ENCODE peak calls at places on chromosomes 13 and 19, in eight cellular contexts. Y is GM23338, C is suprapubic skin, X is stomach, B is upper lobe of left lung, I is vagina, U is endothelial cell of umbilical vein, F is SK-N-SH. G is an unnamed sample.

GRCh38 chr13:43132228-43132627 is 108.8 kb downstream of the DNAJC15 start:
- DNase-seq in U (peak), B (no peak), I (no peak), C (no peak), Y (peak), F (no peak), X (peak), G (no peak)

GRCh38 chr13:43272866-43273265 is 249.5 kb downstream of the DNAJC15 start:
- DNase-seq in X (no peak), I (no peak), F (no peak), B (no peak), U (no peak), Y (no peak), C (no peak), G (no peak)

GRCh38 chr19:15399234-15399515 is 19.6 kb upstream of the AKAP8 start:
- DNase-seq in I (no peak), U (no peak), C (no peak), B (no peak), F (no peak), Y (no peak), X (no peak), G (no peak)

GRCh38 chr19:12868540-12869112 is 12.6 kb downstream of the DNASE2 start:
- DNase-seq in I (no peak), B (peak), C (no peak), Y (peak), F (peak), X (no peak), U (no peak), G (no peak)

GRCh38 chr13:51793570-51794273 is 10.2 kb downstream of the DHRS12 start:
- DNase-seq in X (no peak), U (peak), Y (no peak), I (no peak), B (no peak), C (no peak), F (no peak), G (no peak)

GRCh38 chr13:102680133-102680717 is 14.6 kb downstream of the METTL21C start:
- DNase-seq in F (no peak), C (no peak), I (no peak), U (no peak), B (no peak), Y (no peak), X (no peak), G (no peak)

GRCh38 chr13:86737334-86737932 is 933.7 kb upstream of the SLITRK5 start:
- DNase-seq in C (no peak), B (no peak), U (no peak), I (no peak), F (no peak), Y (no peak), X (no peak), G (no peak)

GRCh38 chr19:41367848-41368301 is 3.9 kb upstream of the B9D2 start:
- DNase-seq in F (no peak), U (peak), C (no peak), Y (no peak), B (no peak), X (no peak), I (no peak), G (no peak)

GRCh38 chr19:33005440-33005839 is 33.4 kb downstream of the FAAP24 start:
- DNase-seq in B (no peak), C (no peak), X (no peak), U (no peak), Y (peak), I (no peak), F (no peak), G (no peak)

GRCh38 chr13:40384976-40385857 is 281.2 kb downstream of the FOXO1 start:
- DNase-seq in B (no peak), I (no peak), C (no peak), Y (no peak), F (no peak), X (no peak), U (no peak), G (no peak)

GRCh38 chr13:42370229-42370628 is 98.3 kb downstream of the AKAP11 start:
- DNase-seq in B (no peak), C (no peak), Y (no peak), X (no peak), U (no peak), I (no peak), F (no peak), G (no peak)

GRCh38 chr13:100645382-100645781 is 29.2 kb downstream of the TMTC4 start:
- DNase-seq in X (no peak), C (no peak), U (no peak), I (no peak), B (no peak), Y (no peak), F (no peak), G (no peak)

GRCh38 chr19:30227661-30228112 is 144.5 kb upstream of the ZNF536 start:
- DNase-seq in F (peak), Y (peak), C (no peak), I (no peak), U (peak), B (peak), X (peak), G (peak)

GRCh38 chr19:43337737-43338136 is 15.7 kb upstream of the CD177 start:
- DNase-seq in B (peak), I (no peak), F (no peak), X (no peak), U (no peak), C (no peak), Y (no peak), G (no peak)

GRCh38 chr13:43686557-43686956 is 100.2 kb downstream of the ENOX1 start:
- DNase-seq in I (no peak), X (no peak), U (no peak), C (no peak), Y (no peak), F (peak), B (no peak), G (no peak)

GRCh38 chr19:13637664-13638063 is 126.7 kb upstream of the MRI1 start:
- DNase-seq in U (no peak), C (no peak), F (no peak), X (no peak), Y (no peak), I (no peak), B (no peak), G (no peak)

GRCh38 chr13:113150545-113151365 is 7.7 kb upstream of the PROZ start:
- DNase-seq in X (no peak), F (no peak), I (peak), Y (no peak), U (no peak), C (no peak), B (no peak), G (no peak)

GRCh38 chr19:55132453-55133129 is 15.2 kb upstream of the PPP1R12C start:
- DNase-seq in X (no peak), C (no peak), U (no peak), Y (peak), F (peak), B (peak), I (no peak), G (no peak)

GRCh38 chr13:83297591-83298305 is 584.5 kb downstream of the SLITRK1 start:
- DNase-seq in I (no peak), X (no peak), C (no peak), B (no peak), Y (no peak), F (no peak), U (no peak), G (no peak)

GRCh38 chr13:49830721-49831120 is 38.2 kb upstream of the KPNA3 start:
- DNase-seq in U (no peak), X (no peak), B (no peak), C (no peak), Y (no peak), F (no peak), I (no peak), G (no peak)

GRCh38 chr19:45333609-45334303 is 6.8 kb upstream of the KLC3 start:
- DNase-seq in Y (no peak), B (no peak), X (no peak), C (no peak), U (no peak), F (no peak), I (no peak), G (no peak)

GRCh38 chr19:54523403-54523802 is 20.8 kb downstream of the LAIR2 start:
- DNase-seq in C (no peak), I (no peak), F (no peak), Y (no peak), X (no peak), U (peak), B (no peak), G (no peak)

GRCh38 chr19:16460454-16460853 is 11.3 kb downstream of the EPS15L1 start:
- DNase-seq in Y (no peak), X (no peak), U (no peak), F (no peak), I (no peak), C (no peak), B (no peak), G (no peak)

GRCh38 chr13:22801402-22802003 is 379.3 kb upstream of the SGCG start:
- DNase-seq in C (no peak), I (no peak), X (no peak), U (peak), F (no peak), B (no peak), Y (peak), G (no peak)

GRCh38 chr19:41871573-41872383 is 5.3 kb upstream of the CD79A start:
- DNase-seq in X (no peak), B (no peak), I (no peak), Y (peak), U (no peak), C (no peak), F (peak), G (no peak)

GRCh38 chr13:22883262-22883840 is 297.4 kb upstream of the SGCG start:
- DNase-seq in Y (no peak), C (no peak), F (no peak), U (no peak), I (no peak), B (no peak), X (no peak), G (no peak)

GRCh38 chr19:12867120-12868099 is 13.8 kb downstream of the DNASE2 start:
- DNase-seq in U (peak), I (no peak), F (peak), B (peak), X (peak), C (no peak), Y (peak), G (no peak)

GRCh38 chr13:36718686-36719085 is 44.9 kb downstream of the SERTM1 start:
- DNase-seq in U (no peak), B (no peak), F (no peak), C (no peak), Y (no peak), I (no peak), X (no peak), G (no peak)

GRCh38 chr13:38950987-38951386 is 39.6 kb downstream of the STOML3 start:
- DNase-seq in I (no peak), B (no peak), F (no peak), X (no peak), C (no peak), Y (no peak), U (peak), G (no peak)

GRCh38 chr19:45273532-45273877 is 22.4 kb downstream of the MARK4 start:
- DNase-seq in U (no peak), F (no peak), B (no peak), Y (no peak), I (no peak), X (no peak), C (no peak), G (no peak)

GRCh38 chr13:103046676-103047075 is 19.5 kb downstream of the SLC10A2 start:
- DNase-seq in F (no peak), U (no peak), C (no peak), I (no peak), B (no peak), Y (no peak), X (no peak), G (no peak)

GRCh38 chr19:3942790-3943409 is 10.0 kb downstream of the NMRK2 start:
- DNase-seq in C (no peak), Y (no peak), U (no peak), B (no peak), X (no peak), F (no peak), I (no peak), G (no peak)

GRCh38 chr13:80132741-80133601 is 208.0 kb downstream of the SPRY2 start:
- DNase-seq in X (peak), C (no peak), I (no peak), F (peak), Y (peak), U (peak), B (no peak), G (peak)

GRCh38 chr13:24202215-24202614 is 41.7 kb downstream of the SPATA13 start:
- DNase-seq in B (no peak), Y (no peak), I (no peak), X (peak), F (no peak), C (no peak), U (no peak), G (no peak)
- TF ChIP-seq POLR2AphosphoS5 in B (no peak), Y (no peak), I (no peak), X (no peak), F (no peak), C (no peak), U (no peak), G (no peak)

DNA sequence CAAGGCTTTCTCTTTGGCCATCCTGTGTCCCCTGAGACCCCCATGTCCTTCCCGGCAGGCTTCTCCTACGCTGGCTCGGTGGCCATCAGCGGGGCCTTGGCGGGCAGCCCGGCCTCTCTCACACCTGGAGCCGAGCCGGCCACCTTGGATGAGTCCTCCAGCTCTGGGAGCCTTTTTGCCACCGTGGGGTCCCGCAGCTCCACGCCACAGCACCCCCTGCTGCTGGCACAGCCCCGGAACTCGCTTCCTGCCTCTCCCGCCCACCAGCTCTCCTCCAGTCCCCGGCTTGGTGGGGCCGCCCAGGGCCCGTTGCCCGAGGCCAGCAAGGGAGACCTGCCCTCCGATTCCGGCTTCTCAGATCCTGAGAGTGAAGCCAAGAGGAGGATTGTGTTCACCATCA is 14.2 kb downstream of the PLEKHJ1 start:
- DNase-seq in Y (no peak), C (no peak), U (no peak), F (peak), B (peak), X (no peak), I (no peak), G (no peak)
- TF ChIP-seq CTCF in Y (no peak), C (no peak), U (peak), F (peak), B (no peak), X (no peak), I (no peak), G (no peak)

GRCh38 chr13:106533940-106534843 is 1.3 kb downstream of the EFNB2 start:
- DNase-seq in Y (peak), U (peak), B (peak), X (peak), F (peak), I (no peak), C (no peak), G (no peak)

GRCh38 chr13:106537521-106537920 is 2.1 kb upstream of the EFNB2 start:
- DNase-seq in X (no peak), I (no peak), C (no peak), U (peak), F (no peak), B (no peak), Y (no peak), G (no peak)

GRCh38 chr13:106534844-106535551 is 464 bp downstream of the EFNB2 start:
- DNase-seq in B (no peak), Y (peak), U (peak), F (no peak), X (peak), C (peak), I (no peak), G (no peak)

GRCh38 chr13:106536244-106537034 is 977 bp upstream of the EFNB2 start:
- DNase-seq in B (peak), Y (peak), C (peak), I (no peak), U (peak), X (peak), F (peak), G (peak)

DNA sequence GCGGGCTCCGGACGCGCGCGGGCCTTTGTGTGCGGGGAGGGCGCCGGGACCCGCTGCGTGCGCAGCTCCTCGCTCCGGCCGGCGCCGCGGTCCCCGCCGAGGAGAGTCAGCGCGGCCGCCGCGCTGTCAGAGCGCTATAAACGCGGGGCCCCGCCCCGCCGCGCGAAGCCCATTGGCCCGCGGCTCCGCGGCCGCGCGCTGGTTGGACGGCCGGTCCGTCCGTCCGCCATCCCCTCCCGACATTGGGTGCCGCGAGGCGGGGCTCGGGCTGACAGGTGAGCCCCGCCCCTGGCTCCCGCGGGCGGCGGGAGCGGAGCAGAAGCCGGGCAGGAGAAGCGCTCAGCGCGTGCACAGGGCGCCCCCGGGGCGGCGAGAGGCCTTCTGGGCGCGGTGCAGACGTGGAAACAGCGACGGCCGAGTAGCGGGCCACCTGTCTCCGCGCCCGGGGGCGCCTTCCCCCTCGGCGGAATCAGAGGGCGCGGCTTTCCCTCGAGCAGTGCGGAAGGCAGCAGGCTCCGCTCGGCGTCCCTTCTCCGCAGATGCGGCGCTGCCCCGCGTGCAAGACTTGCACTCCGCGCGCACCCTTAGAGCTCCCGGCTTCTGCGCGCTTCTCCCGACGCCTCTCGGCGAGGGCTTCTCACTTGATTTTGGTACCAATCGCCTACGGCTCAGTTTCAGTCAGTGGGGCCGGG is at the start of gene EFNB2:
- DNase-seq in Y (peak), U (peak), X (peak), B (peak), I (no peak), F (peak), C (peak), G (peak)
- TF ChIP-seq POLR2AphosphoS5 in Y (peak), U (peak), X (peak), B (peak), I (no peak), F (peak), C (peak), G (no peak)

DNA sequence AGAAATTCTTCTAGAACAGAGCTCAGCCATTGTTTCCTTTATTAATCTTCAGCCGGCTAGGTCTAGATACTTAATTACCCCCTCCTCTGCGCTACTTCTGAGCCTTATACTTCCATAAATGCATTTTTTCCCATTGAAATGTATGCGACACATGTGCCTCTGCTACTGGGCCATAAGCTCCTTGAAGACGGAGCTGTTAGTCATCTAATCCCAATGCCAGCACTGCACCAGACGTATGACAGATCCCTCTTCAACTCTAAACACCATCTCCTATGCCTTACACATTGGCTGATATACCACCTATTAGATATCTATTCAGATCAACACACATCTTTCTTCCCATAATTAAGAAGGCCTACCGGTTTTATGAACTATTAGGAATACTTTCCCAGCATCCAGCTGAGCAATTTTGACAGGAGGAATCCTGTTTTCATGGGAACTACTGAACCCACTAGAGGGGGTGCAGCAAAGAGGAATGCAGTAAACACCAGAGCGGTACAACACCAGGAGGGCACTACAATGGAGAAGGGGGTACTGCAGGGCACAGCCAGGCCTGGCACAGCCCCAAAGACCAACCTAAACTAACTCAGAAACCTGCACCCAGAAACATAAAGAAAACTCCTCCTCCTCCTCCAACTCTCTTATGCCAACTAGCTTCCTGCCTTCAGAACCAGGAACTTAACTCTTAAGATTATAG is 18.8 kb downstream of the STK24 start:
- DNase-seq in U (no peak), B (no peak), C (no peak), F (no peak), Y (no peak), X (no peak), I (no peak), G (no peak)
- TF ChIP-seq CTCF in U (no peak), B (no peak), C (no peak), F (no peak), Y (no peak), X (no peak), I (no peak), G (no peak)

GRCh38 chr19:17841810-17842662 is 5.7 kb downstream of the JAK3 start:
- DNase-seq in F (peak), X (peak), I (no peak), B (peak), Y (peak), U (peak), C (no peak), G (no peak)
- TF ChIP-seq POLR2AphosphoS5 in F (peak), X (no peak), I (no peak), B (no peak), Y (peak), U (no peak), C (no peak), G (no peak)

GRCh38 chr19:48364564-48365363 is 597 bp downstream of the SYNGR4 start:
- DNase-seq in C (no peak), F (no peak), I (peak), X (no peak), U (no peak), Y (no peak), B (no peak), G (no peak)

GRCh38 chr19:48363810-48364563 is at the start of the genes SYNGR4 and TMEM143:
- DNase-seq in U (peak), B (peak), Y (peak), X (peak), F (peak), I (peak), C (peak), G (peak)

GRCh38 chr19:48361912-48362311 is 1.8 kb downstream of the TMEM143 start:
- DNase-seq in Y (no peak), U (no peak), F (no peak), B (no peak), X (no peak), I (no peak), C (no peak), G (no peak)

GRCh38 chr19:48363500-48363809 is 285 bp downstream of the TMEM143 start:
- DNase-seq in U (no peak), F (no peak), I (peak), X (no peak), C (no peak), B (no peak), Y (peak), G (no peak)

DNA sequence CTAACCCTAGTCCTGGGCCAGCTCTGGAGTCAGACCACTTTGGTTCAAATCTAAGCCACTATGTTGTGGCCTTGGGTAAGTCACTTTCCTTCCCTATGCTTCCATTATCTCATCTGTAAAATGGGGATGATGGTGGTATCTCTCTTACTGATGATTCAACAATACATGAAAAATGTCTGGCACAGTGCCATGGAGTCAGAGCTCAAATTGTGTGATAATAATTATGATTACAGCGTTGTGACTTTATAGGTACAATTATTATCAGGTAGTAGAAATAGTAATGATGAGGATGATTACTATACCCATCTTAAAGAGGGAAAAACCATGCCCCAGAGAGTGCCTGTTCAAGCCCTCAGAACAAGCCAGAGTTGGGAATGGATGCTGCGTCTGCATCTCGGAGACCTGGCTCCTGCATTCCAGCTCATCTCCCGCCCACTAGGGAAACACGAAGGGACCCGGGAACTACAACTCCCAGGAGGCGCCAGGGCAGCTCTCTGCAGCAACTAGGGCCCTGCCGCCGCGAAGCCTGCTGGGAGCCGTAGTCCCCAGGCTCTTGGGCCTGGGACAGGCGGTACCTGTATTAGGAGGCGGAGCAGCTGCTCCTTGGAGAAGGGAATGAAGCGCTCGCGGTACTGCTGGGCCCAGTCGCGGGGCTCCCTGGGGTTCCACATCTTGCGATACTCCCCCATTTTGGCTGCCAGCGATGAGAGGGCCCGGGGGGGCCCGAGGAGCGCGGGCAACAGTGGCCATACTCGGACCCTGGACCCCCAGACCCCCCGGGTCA is 832 bp downstream of the TMEM143 start:
- DNase-seq in U (peak), C (peak), I (peak), X (peak), Y (peak), B (peak), F (peak), G (peak)
- TF ChIP-seq CTCF in U (no peak), C (no peak), I (peak), X (no peak), Y (no peak), B (no peak), F (no peak), G (no peak)

G was measured in breast epithelium.